ENCODE peak calls at places on chromosomes 3 and 15, in four cellular contexts. P is NCI-H1694 treated with DMSO at 0.1 percent for 48 hours, Y is cardiac muscle cell, O is epithelial cell of esophagus. L is an unnamed sample.

GRCh38 chr3:179149239-179149887 is 1.2 kb downstream of the PIK3CA start:
- DNase-seq in P (no peak), Y (peak), O (peak), L (no peak)

GRCh38 chr3:83195243-83195642 is 1433.8 kb upstream of the GBE1 start:
- DNase-seq in P (no peak), Y (no peak), O (no peak), L (no peak)

GRCh38 chr3:131526801-131527347 is 24.1 kb upstream of the MRPL3 start:
- DNase-seq in P (peak), Y (peak), O (peak), L (no peak)

GRCh38 chr3:53192608-53193007 is 31.6 kb downstream of the PRKCD start:
- DNase-seq in P (no peak), Y (no peak), O (peak), L (no peak)

GRCh38 chr3:172089250-172089649 is 49.9 kb downstream of the FNDC3B start:
- DNase-seq in P (no peak), Y (no peak), O (peak), L (no peak)

GRCh38 chr15:79265167-79265566 is 17.4 kb upstream of the ANKRD34C start:
- DNase-seq in P (no peak), Y (no peak), O (peak), L (no peak)

GRCh38 chr3:88203537-88204143 is 53.9 kb downstream of the C3orf38 start:
- DNase-seq in P (no peak), Y (peak), O (peak), L (no peak)

GRCh38 chr15:98976500-98976899 is 31.1 kb downstream of the PGPEP1L start:
- DNase-seq in P (no peak), Y (no peak), O (no peak), L (no peak)

GRCh38 chr15:36579792-36580431 is 486 bp downstream of the CDIN1 start:
- DNase-seq in P (no peak), Y (no peak), O (peak), L (no peak)

GRCh38 chr3:12318758-12319621 is 30.1 kb downstream of the PPARG start:
- DNase-seq in P (no peak), Y (no peak), O (no peak), L (no peak)

GRCh38 chr3:39990532-39990931 is 181.1 kb downstream of the MYRIP start:
- DNase-seq in P (no peak), Y (peak), O (peak), L (no peak)

GRCh38 chr3:138371070-138371950 is 22.9 kb downstream of the MRAS start:
- DNase-seq in P (no peak), Y (no peak), O (no peak), L (no peak)

GRCh38 chr3:41900265-41900664 is 61.6 kb downstream of the ULK4 start:
- DNase-seq in P (no peak), Y (peak), O (peak), L (no peak)

GRCh38 chr3:146431240-146431639 is 38.1 kb downstream of the PLSCR2 start:
- DNase-seq in P (no peak), Y (no peak), O (no peak), L (no peak)

GRCh38 chr3:72270072-72270611 is 485.2 kb upstream of the PROK2 start:
- DNase-seq in P (no peak), Y (peak), O (peak), L (no peak)

GRCh38 chr3:195715583-195716266 is 5.1 kb upstream of the MUC20 start:
- DNase-seq in P (no peak), Y (no peak), O (peak), L (no peak)

GRCh38 chr3:125031544-125031943 is 24.3 kb downstream of the HEG1 start:
- DNase-seq in P (no peak), Y (no peak), O (no peak), L (no peak)

GRCh38 chr3:42020681-42021307 is 58.9 kb upstream of the ULK4 start:
- DNase-seq in P (no peak), Y (no peak), O (peak), L (no peak)

GRCh38 chr15:73686781-73687256 is 2.6 kb downstream of the CD276 start:
- DNase-seq in P (no peak), Y (no peak), O (peak), L (no peak)

GRCh38 chr3:141114816-141115458 is 63.8 kb downstream of the SPSB4 start:
- DNase-seq in P (no peak), Y (peak), O (no peak), L (no peak)

GRCh38 chr3:184874709-184875644 is 63.0 kb downstream of the VPS8 start:
- DNase-seq in P (peak), Y (peak), O (peak), L (no peak)

GRCh38 chr3:194112120-194113106 is 23.5 kb upstream of the HES1 start:
- DNase-seq in P (no peak), Y (no peak), O (peak), L (no peak)

GRCh38 chr15:66472176-66472999 is 25.2 kb downstream of the SNAPC5 start:
- DNase-seq in P (no peak), Y (peak), O (no peak), L (peak)

GRCh38 chr3:55615039-55615693 is 128.1 kb upstream of the WNT5A start:
- DNase-seq in P (no peak), Y (no peak), O (no peak), L (no peak)

GRCh38 chr3:150749218-150749617 is 13.8 kb downstream of the SIAH2 start:
- DNase-seq in P (no peak), Y (no peak), O (no peak), L (no peak)

GRCh38 chr3:3662610-3663009 is 136.6 kb upstream of the LRRN1 start:
- DNase-seq in P (no peak), Y (no peak), O (peak), L (no peak)

GRCh38 chr3:11159421-11159904 is 5.2 kb downstream of the HRH1 start:
- DNase-seq in P (no peak), Y (no peak), O (peak), L (no peak)

GRCh38 chr3:39524107-39524506 is 56.6 kb downstream of the MOBP start:
- DNase-seq in P (no peak), Y (no peak), O (no peak), L (no peak)

GRCh38 chr3:53195602-53196574 is 34.9 kb downstream of the PRKCD start:
- DNase-seq in P (no peak), Y (peak), O (peak), L (peak)

GRCh38 chr15:40062816-40063562 is 24.0 kb upstream of the SRP14 start:
- DNase-seq in P (no peak), Y (no peak), O (no peak), L (no peak)

GRCh38 chr3:194197981-194198695 is 62.2 kb downstream of the HES1 start:
- DNase-seq in P (no peak), Y (no peak), O (no peak), L (no peak)

GRCh38 chr3:170808041-170808440 is 62.0 kb downstream of the RPL22L1 start:
- DNase-seq in P (no peak), Y (no peak), O (no peak), L (no peak)

GRCh38 chr15:100502651-100503050 is 26.1 kb downstream of the CERS3 start:
- DNase-seq in P (no peak), Y (no peak), O (no peak), L (no peak)